ENCODE peak calls at places on chromosomes 4 and X, in nine cellular contexts. B is EL; S is activated naive CD8-positive, alpha-beta T cell treated with anti-CD3 and anti-CD28 coated beads for 36 hours; X is T-helper 1 cell; U is iPS-NIHi11; P is A549; C is NCI-H345; V is choroid plexus epithelial cell; G is stimulated activated CD8-positive, alpha-beta memory T cell treated with anti-CD3 and anti-CD28 coated beads, Interleukin-15, amount 100 ng/mL, for 4 hours. F is an unnamed sample.

GRCh38 chr4:170589597-170590191 is 499.9 kb upstream of the AADAT start:
- DNase-seq in B (peak; percentile 5), S (no peak), X (no peak), U (peak; percentile 57), P (peak; percentile 9), C (peak; percentile 8), V (peak; percentile 73), G (no peak), F (peak; percentile 47)

GRCh38 chrX:77431227-77431626 is 16.0 kb upstream of the FGF16 start:
- DNase-seq in B (peak; percentile 54), S (no peak), X (no peak), U (no peak), P (no peak), C (no peak), V (peak; percentile 75), G (no peak), F (no peak)

GRCh38 chr4:24763631-24764302 is 31.6 kb upstream of the SOD3 start:
- DNase-seq in B (peak; percentile 63), S (no peak), X (no peak), U (peak; percentile 25), P (no peak), C (peak; percentile 61), V (peak; percentile 65), G (no peak), F (no peak)

GRCh38 chr4:143616771-143617170 is 83.7 kb downstream of the FREM3 start:
- DNase-seq in B (peak; percentile 66), S (peak; percentile 14), X (no peak), U (no peak), P (no peak), C (no peak), V (peak; percentile 11), G (no peak), F (no peak)

GRCh38 chrX:16199343-16199742 is 32.1 kb downstream of the MAGEB17 start:
- DNase-seq in B (no peak), S (no peak), X (no peak), U (no peak), P (no peak), C (no peak), V (no peak), G (no peak), F (no peak)

GRCh38 chr4:130147618-130148017 is 1051.7 kb downstream of the C4orf33 start:
- DNase-seq in B (no peak), S (no peak), X (no peak), U (peak; percentile 7), P (no peak), C (peak; percentile 4), V (no peak), G (no peak), F (no peak)

GRCh38 chr4:31089815-31090214 is 369.6 kb downstream of the PCDH7 start:
- DNase-seq in B (no peak), S (no peak), X (no peak), U (peak; percentile 29), P (no peak), C (peak; percentile 11), V (peak; percentile 92), G (no peak), F (peak; percentile 30)

GRCh38 chrX:113421432-113421831 is 580.8 kb upstream of the AMOT start:
- DNase-seq in B (no peak), S (no peak), X (no peak), U (no peak), P (no peak), C (no peak), V (no peak), G (no peak), F (no peak)

GRCh38 chr4:29717658-29718057 is 1002.5 kb upstream of the PCDH7 start:
- DNase-seq in B (peak; percentile 72), S (no peak), X (no peak), U (no peak), P (no peak), C (no peak), V (no peak), G (no peak), F (no peak)

GRCh38 chr4:2827874-2828751 is 15.5 kb upstream of the ADD1 start:
- DNase-seq in B (no peak), S (no peak), X (no peak), U (no peak), P (no peak), C (no peak), V (no peak), G (no peak), F (no peak)

GRCh38 chr4:47855350-47855749 is 17.5 kb upstream of the CORIN start:
- DNase-seq in B (peak; percentile 76), S (no peak), X (no peak), U (no peak), P (no peak), C (no peak), V (no peak), G (no peak), F (no peak)

GRCh38 chrX:89053223-89053622 is 306.2 kb downstream of the CPXCR1 start:
- DNase-seq in B (no peak), S (no peak), X (no peak), U (no peak), P (no peak), C (no peak), V (no peak), G (no peak), F (no peak)

F was measured in LNCaP clone FGC.